ENCODE peak calls at places on chromosomes 6 and 20, in four cellular contexts. K, A, M and V are unnamed samples.

GRCh38 chr6:169851641-169852503 is 100.5 kb downstream of the ERMARD start:
- DNase-seq in K (no peak), A (no peak), M (no peak), V (no peak)

GRCh38 chr6:167317172-167317571 is 7.7 kb upstream of the TTLL2 start:
- DNase-seq in A (no peak), M (no peak), K (no peak), V (no peak)

GRCh38 chr6:133938533-133938932 is 14.5 kb upstream of the TBPL1 start:
- DNase-seq in A (no peak), M (no peak), K (no peak), V (no peak)

GRCh38 chr6:156509496-156509895 is 267.7 kb upstream of the ARID1B start:
- DNase-seq in K (no peak), M (no peak), A (no peak), V (no peak)

GRCh38 chr20:49456646-49457045 is 25.8 kb downstream of the KCNB1 start:
- DNase-seq in M (no peak), K (no peak), A (no peak), V (no peak)

GRCh38 chr6:131381694-131382093 is 191.3 kb upstream of the ARG1 start:
- DNase-seq in M (no peak), K (no peak), A (no peak), V (no peak)

GRCh38 chr20:14374191-14374590 is 36.8 kb upstream of the FLRT3 start:
- DNase-seq in A (no peak), K (no peak), M (no peak), V (no peak)

GRCh38 chr6:159061146-159061545 is 16.4 kb upstream of the TAGAP start:
- DNase-seq in M (no peak), A (no peak), K (no peak), V (no peak)

GRCh38 chr20:37868998-37869861 is 33.7 kb upstream of the VSTM2L start:
- DNase-seq in M (no peak), K (no peak), A (peak), V (no peak)

GRCh38 chr20:61940976-61941720 is 124.5 kb downstream of the TAF4 start:
- DNase-seq in M (no peak), K (no peak), A (peak), V (no peak)

GRCh38 chr20:31859998-31860380 is 10.3 kb downstream of the DUSP15 start:
- DNase-seq in A (no peak), K (no peak), M (no peak), V (no peak)

GRCh38 chr6:54846243-54846856 is at the start of gene FAM83B:
- DNase-seq in K (peak), A (peak), M (no peak), V (no peak)

GRCh38 chr20:50526403-50526989 is 16.3 kb downstream of the PTPN1 start:
- DNase-seq in M (no peak), K (no peak), A (no peak), V (no peak)

GRCh38 chr6:2432258-2432657 is 186.9 kb upstream of the GMDS start:
- DNase-seq in M (no peak), A (no peak), K (no peak), V (no peak)

GRCh38 chr20:1034420-1034799 is 32.3 kb upstream of the RSPO4 start:
- DNase-seq in M (no peak), K (no peak), A (no peak), V (no peak)